ENCODE peak calls at places on chromosomes 13 and 19, in four cellular contexts. S, X, M and T are unnamed samples.

GRCh38 chr13:32824061-32824460 is 192.2 kb upstream of the KL start:
- DNase-seq in X (no peak), M (no peak), S (no peak), T (no peak)

GRCh38 chr13:113832631-113833030 is 31.2 kb downstream of the GAS6 start:
- DNase-seq in X (no peak), M (no peak), S (no peak), T (no peak)

GRCh38 chr19:535017-535835 is 3.7 kb downstream of the CDC34 start:
- DNase-seq in M (no peak), S (no peak), X (no peak), T (no peak)

GRCh38 chr19:8355631-8356402 is 8.1 kb upstream of the ANGPTL4 start:
- DNase-seq in S (peak), X (peak), M (peak), T (no peak)

GRCh38 chr19:23377276-23377675 is 18.0 kb downstream of the ZNF91 start:
- DNase-seq in M (no peak), S (no peak), X (no peak), T (no peak)

GRCh38 chr19:49470615-49470978 is 3.4 kb upstream of the FLT3LG start:
- DNase-seq in M (no peak), S (no peak), X (no peak), T (no peak)

GRCh38 chr19:45558399-45558878 is 26.2 kb downstream of the OPA3 start:
- DNase-seq in M (no peak), S (peak), X (no peak), T (no peak)

GRCh38 chr13:44249439-44249838 is 124.2 kb upstream of the SERP2 start:
- DNase-seq in X (no peak), M (no peak), S (no peak), T (peak)

GRCh38 chr13:60229708-60230272 is 66.1 kb upstream of the DIAPH3 start:
- DNase-seq in M (no peak), S (no peak), X (no peak), T (no peak)

GRCh38 chr13:23618341-23618740 is 48.1 kb downstream of the TNFRSF19 start:
- DNase-seq in X (no peak), S (peak), M (no peak), T (peak)

GRCh38 chr19:40147338-40147692 is 43.9 kb upstream of the MAP3K10 start:
- DNase-seq in X (no peak), M (peak), S (no peak), T (no peak)

GRCh38 chr19:44553478-44554171 is 24.1 kb upstream of the CEACAM20 start:
- DNase-seq in S (peak), X (no peak), M (peak), T (no peak)

GRCh38 chr19:13363954-13364353 is 142.3 kb downstream of the CACNA1A start:
- DNase-seq in X (no peak), M (no peak), S (no peak), T (no peak)

GRCh38 chr19:13363235-13363634 is 143.0 kb downstream of the CACNA1A start:
- DNase-seq in S (no peak), X (no peak), M (no peak), T (no peak)

GRCh38 chr19:13370948-13371347 is 135.3 kb downstream of the CACNA1A start:
- DNase-seq in M (no peak), X (no peak), S (no peak), T (no peak)

GRCh38 chr19:13366529-13367143 is 139.6 kb downstream of the CACNA1A start:
- DNase-seq in M (no peak), S (no peak), X (no peak), T (no peak)
- TF ChIP-seq CTCF in M (no peak), S (peak), X (no peak), T (peak)

GRCh38 chr19:54453921-54454780 is 5.2 kb downstream of the LENG8 start:
- DNase-seq in M (no peak), S (no peak), X (no peak), T (no peak)
- H3K27ac ChIP-seq in M (no peak), S (no peak), X (no peak), T (no peak)

DNA sequence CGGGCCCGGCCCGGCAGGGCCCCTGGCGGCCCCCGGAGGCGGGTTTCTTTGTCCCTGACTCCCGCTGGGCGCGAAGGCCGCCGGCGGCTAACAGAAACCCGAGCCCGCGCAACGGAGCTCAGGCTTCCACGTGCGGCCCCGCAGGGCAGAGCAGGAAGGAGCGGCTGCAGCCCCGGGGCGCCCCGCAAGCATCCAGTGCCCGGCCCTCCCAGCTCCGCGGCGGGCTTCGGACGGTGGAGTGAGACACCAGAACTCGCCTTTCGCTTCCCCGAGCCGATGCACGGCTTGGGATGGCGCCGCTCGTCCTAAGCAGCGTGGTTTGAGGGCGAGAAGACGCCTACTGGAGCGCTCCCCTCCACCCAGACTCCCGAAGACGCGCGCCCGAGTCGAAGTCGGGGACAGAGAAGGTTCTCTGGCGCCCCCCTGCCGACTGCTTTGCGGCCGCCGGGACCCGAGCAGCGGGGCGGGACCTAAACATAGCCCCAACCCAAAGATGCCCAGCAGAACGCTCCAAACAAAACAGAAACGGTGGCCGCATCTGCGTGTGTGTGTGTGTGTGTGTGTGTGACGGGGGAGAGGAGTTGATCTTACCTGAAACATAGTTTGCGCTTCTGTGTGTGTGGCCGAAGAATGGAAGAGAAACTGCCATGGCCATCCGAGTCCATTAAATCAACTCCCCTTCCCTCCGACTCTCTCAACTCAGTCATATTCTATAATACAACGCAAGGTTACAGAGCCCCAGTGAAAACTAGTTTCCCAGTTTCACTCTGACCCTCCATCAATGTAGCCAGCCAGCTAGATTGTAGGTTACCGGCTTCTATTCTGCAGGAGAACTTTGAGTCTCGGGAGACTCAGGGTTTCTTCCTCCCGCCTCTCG is 629 bp upstream of the FGF9 start:
- DNase-seq in X (no peak), S (peak), M (no peak), T (no peak)
- TF ChIP-seq CTCF in X (no peak), S (peak), M (no peak), T (peak)

DNA sequence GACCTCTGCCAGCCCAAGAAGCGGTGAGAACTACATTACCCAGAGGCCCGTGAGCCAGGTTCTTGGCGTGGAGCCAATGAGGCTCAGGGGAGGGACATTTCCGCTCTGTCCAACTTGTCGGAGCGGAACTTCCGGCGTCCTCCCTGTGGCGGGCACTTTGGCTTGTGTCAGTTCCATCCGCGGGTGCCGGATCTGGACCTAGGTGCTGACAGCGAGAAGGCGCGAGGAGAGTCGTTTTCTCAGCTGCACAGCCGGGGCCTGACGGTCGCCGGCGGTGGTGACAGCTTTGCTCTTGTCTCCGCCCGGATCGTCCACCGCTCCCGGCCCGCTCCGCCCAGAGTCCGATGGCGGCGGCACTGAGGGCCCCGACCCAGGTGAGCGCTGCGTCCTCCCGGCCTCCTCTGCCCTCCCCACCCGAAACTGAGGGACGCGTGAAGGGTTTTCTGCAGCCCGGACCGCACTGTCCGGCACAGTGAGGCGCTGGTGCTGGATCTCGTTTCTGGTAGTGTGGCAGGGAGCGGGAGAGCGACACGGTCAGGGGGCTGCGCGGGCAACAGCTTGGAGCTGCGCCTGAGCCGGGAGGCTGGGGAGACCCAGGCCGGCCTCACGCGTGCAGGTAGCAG is at the start of gene ZNF530:
- DNase-seq in X (peak), S (peak), M (peak), T (peak)
- H3K27ac ChIP-seq in X (no peak), S (no peak), M (peak), T (no peak)

DNA sequence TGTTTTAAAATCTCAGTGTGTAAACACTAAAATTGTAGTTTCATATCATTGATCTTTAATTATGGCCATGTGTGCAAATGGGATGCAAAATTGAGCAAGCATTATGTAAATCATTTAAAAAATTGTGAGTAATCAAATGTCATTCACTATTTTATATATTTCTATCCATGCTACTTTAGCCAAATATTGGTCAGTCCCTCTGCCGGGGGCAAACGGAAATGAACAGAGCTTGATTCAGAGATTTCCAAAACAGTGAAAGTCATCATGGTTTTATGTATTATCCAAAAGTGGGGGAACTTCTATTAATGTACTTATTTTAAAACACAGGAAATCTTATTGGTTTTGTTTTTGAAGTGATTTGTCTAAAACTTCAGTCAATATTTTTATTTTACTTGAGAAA is 219.1 kb downstream of the IRS2 start:
- DNase-seq in M (no peak), S (no peak), X (no peak), T (no peak)
- TF ChIP-seq CTCF in M (no peak), S (peak), X (no peak), T (peak)